ENCODE peak calls at places on chromosomes 6 and 20, in eight cellular contexts. T is stomach, W is BE2C, F is K562, K is cardiac muscle cell, A is psoas muscle, I is fibroblast of lung, D is transverse colon. X is an unnamed sample. For H3K36me3 and H3K27me3, the result is how much of the 10 kb centered on the place peaks cover.

GRCh38 chr6:137165375-137166246 is 7.8 kb downstream of the IL22RA2 start:
- DNase-seq in T (peak), W (peak), F (peak), K (no peak), A (no peak), I (no peak), D (peak), X (no peak)

GRCh38 chr6:144331610-144332009 is 46.5 kb downstream of the UTRN start:
- DNase-seq in T (no peak), W (no peak), F (no peak), K (no peak), A (no peak), I (peak), D (no peak), X (peak)

GRCh38 chr6:11380969-11381744 is 148.7 kb upstream of the NEDD9 start:
- DNase-seq in T (no peak), W (no peak), F (no peak), K (no peak), A (no peak), I (no peak), D (no peak), X (no peak)

GRCh38 chr20:19244291-19244690 is 31.8 kb downstream of the SLC24A3 start:
- DNase-seq in T (no peak), W (no peak), F (no peak), K (no peak), A (no peak), I (no peak), D (no peak), X (no peak)

GRCh38 chr6:64084201-64084663 is 448.6 kb downstream of the PHF3 start:
- DNase-seq in T (no peak), W (no peak), F (no peak), K (no peak), A (no peak), I (peak), D (peak), X (no peak)

GRCh38 chr6:41560440-41561192 is 14.4 kb downstream of the FOXP4 start:
- DNase-seq in T (peak), W (no peak), F (no peak), K (peak), A (peak), I (no peak), D (peak), X (no peak)

GRCh38 chr6:145070791-145071190 is 664.5 kb downstream of the EPM2A start:
- DNase-seq in T (no peak), W (no peak), F (no peak), K (no peak), A (no peak), I (peak), D (no peak), X (peak)

GRCh38 chr6:45794465-45794864 is 221.2 kb downstream of the CLIC5 start:
- DNase-seq in T (no peak), W (no peak), F (no peak), K (no peak), A (no peak), I (no peak), D (no peak), X (no peak)

GRCh38 chr6:147160593-147160992 is 43.6 kb upstream of the STXBP5 start:
- DNase-seq in T (no peak), W (no peak), F (no peak), K (no peak), A (no peak), I (no peak), D (no peak), X (no peak)

GRCh38 chr6:11650297-11650696 is 112.7 kb downstream of the TMEM170B start:
- DNase-seq in T (no peak), W (no peak), F (no peak), K (peak), A (no peak), I (peak), D (no peak), X (no peak)

GRCh38 chr6:64335195-64335594 is 699.6 kb downstream of the PHF3 start:
- DNase-seq in T (no peak), W (no peak), F (no peak), K (no peak), A (no peak), I (no peak), D (no peak), X (no peak)

GRCh38 chr6:134052776-134053120 is 324 bp upstream of the SLC2A12 start:
- DNase-seq in T (no peak), W (no peak), F (no peak), K (no peak), A (no peak), I (no peak), D (no peak), X (no peak)
- H3K4me3 ChIP-seq in T (peak), W (peak), F (peak), K (peak), A (peak), I (peak), D (peak), X (peak)

GRCh38 chr20:44496976-44497375 is 21.3 kb downstream of the TTPAL start:
- DNase-seq in T (no peak), W (no peak), F (no peak), K (no peak), A (no peak), I (peak), D (no peak), X (peak)

GRCh38 chr20:44495257-44495656 is 19.6 kb downstream of the TTPAL start:
- DNase-seq in T (no peak), W (no peak), F (no peak), K (no peak), A (no peak), I (peak), D (no peak), X (peak)

GRCh38 chr20:44500221-44500620 is 21.6 kb downstream of the SERINC3 start:
- DNase-seq in T (no peak), W (no peak), F (no peak), K (no peak), A (no peak), I (no peak), D (no peak), X (no peak)

GRCh38 chr20:44495802-44496481 is 20.3 kb downstream of the TTPAL start:
- DNase-seq in T (no peak), W (no peak), F (no peak), K (no peak), A (no peak), I (peak), D (no peak), X (peak)

GRCh38 chr20:44497761-44498160 is 22.1 kb downstream of the TTPAL start:
- DNase-seq in T (no peak), W (no peak), F (no peak), K (no peak), A (no peak), I (no peak), D (no peak), X (no peak)
- H3K36me3 ChIP-seq in T (half or more), W (under half), F (half or more), K (half or more), A (half or more), I (under half), D (half or more), X (under half)

GRCh38 chr20:61252601-61253263 is 671 bp downstream of the CDH4 start:
- DNase-seq in T (no peak), W (peak), F (no peak), K (peak), A (no peak), I (peak), D (no peak), X (no peak)

GRCh38 chr20:61251529-61252393 is at the start of gene CDH4:
- DNase-seq in T (no peak), W (no peak), F (no peak), K (peak), A (no peak), I (peak), D (no peak), X (no peak)

GRCh38 chr20:61253640-61254511 is 1.8 kb downstream of the CDH4 start:
- DNase-seq in T (no peak), W (peak), F (no peak), K (peak), A (no peak), I (peak), D (no peak), X (no peak)

GRCh38 chr20:61254881-61255589 is 3.0 kb downstream of the CDH4 start:
- DNase-seq in T (no peak), W (no peak), F (no peak), K (no peak), A (no peak), I (peak), D (no peak), X (no peak)

GRCh38 chr20:61253264-61253639 is 1.2 kb downstream of the CDH4 start:
- DNase-seq in T (no peak), W (peak), F (no peak), K (peak), A (no peak), I (peak), D (no peak), X (no peak)
- H3K27me3 ChIP-seq in T (under half), W (under half), F (under half), K (half or more), A (under half), I (under half), D (half or more), X (under half)

GRCh38 chr6:5666695-5667094 is 340.0 kb downstream of the NRN1 start:
- DNase-seq in T (no peak), W (no peak), F (no peak), K (no peak), A (no peak), I (no peak), D (no peak), X (no peak)

GRCh38 chr6:5670381-5670780 is 336.3 kb downstream of the NRN1 start:
- DNase-seq in T (no peak), W (no peak), F (no peak), K (no peak), A (no peak), I (no peak), D (no peak), X (no peak)

GRCh38 chr6:5665667-5666066 is 341.1 kb downstream of the NRN1 start:
- DNase-seq in T (no peak), W (no peak), F (no peak), K (no peak), A (no peak), I (no peak), D (no peak), X (no peak)

GRCh38 chr6:5665173-5665572 is 341.6 kb downstream of the NRN1 start:
- DNase-seq in T (no peak), W (no peak), F (no peak), K (no peak), A (no peak), I (no peak), D (no peak), X (no peak)

DNA sequence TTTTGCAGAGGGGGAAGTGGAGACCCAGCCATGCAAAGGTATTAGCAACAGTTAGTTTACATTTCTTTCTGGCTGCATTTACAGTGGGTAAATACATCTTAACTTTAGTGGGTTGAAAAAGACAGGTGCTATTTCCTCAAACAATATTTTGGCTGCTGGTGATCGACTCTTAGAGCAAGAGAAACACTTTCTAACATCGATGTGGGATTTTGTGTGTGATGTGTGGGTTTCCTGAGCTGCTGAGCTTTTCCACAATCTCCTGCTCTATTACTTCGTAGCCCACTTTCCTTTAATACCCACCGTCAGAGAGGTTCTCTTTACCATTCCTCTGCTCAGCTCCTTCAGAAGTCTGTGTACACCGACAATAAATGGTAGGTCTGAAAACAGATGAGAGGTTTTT is 339.0 kb downstream of the NRN1 start:
- DNase-seq in T (no peak), W (no peak), F (no peak), K (no peak), A (no peak), I (no peak), D (no peak), X (no peak)
- H3K4me3 ChIP-seq in T (no peak), W (no peak), F (no peak), K (no peak), A (no peak), I (no peak), D (no peak), X (no peak)

GRCh38 chr6:125927761-125928160 is 28.8 kb upstream of the HINT3 start:
- DNase-seq in T (no peak), W (no peak), F (no peak), K (no peak), A (no peak), I (no peak), D (no peak), X (no peak)

GRCh38 chr6:125924697-125925358 is 31.7 kb upstream of the HINT3 start:
- DNase-seq in T (no peak), W (no peak), F (no peak), K (no peak), A (no peak), I (no peak), D (no peak), X (no peak)

GRCh38 chr6:125923371-125923877 is 33.1 kb upstream of the HINT3 start:
- DNase-seq in T (no peak), W (no peak), F (peak), K (no peak), A (no peak), I (no peak), D (no peak), X (no peak)

GRCh38 chr6:125924169-125924568 is 32.4 kb upstream of the HINT3 start:
- DNase-seq in T (no peak), W (peak), F (peak), K (no peak), A (no peak), I (no peak), D (no peak), X (no peak)

DNA sequence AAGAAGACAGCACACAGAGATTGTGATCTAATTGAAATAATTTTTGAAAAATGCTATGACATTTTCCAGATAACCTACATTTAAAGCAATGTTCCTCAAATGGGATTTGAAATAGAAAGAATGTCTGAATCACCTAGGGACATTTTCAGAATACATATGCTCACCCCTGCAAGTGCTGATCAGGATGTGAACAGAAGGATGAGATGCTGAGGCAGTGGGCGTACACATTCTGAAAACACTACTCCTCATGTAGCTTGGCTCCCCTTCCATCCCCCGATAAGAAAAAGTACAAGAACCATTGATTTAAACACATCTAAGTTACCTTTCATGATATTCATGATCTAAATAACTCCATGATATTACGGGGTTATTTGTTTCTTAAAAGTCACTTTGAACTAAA is 29.9 kb upstream of the HINT3 start:
- DNase-seq in T (no peak), W (no peak), F (no peak), K (no peak), A (no peak), I (no peak), D (no peak), X (no peak)
- H3K36me3 ChIP-seq in T (half or more), W (half or more), F (under half), K (under half), A (half or more), I (under half), D (under half), X (under half)

DNA sequence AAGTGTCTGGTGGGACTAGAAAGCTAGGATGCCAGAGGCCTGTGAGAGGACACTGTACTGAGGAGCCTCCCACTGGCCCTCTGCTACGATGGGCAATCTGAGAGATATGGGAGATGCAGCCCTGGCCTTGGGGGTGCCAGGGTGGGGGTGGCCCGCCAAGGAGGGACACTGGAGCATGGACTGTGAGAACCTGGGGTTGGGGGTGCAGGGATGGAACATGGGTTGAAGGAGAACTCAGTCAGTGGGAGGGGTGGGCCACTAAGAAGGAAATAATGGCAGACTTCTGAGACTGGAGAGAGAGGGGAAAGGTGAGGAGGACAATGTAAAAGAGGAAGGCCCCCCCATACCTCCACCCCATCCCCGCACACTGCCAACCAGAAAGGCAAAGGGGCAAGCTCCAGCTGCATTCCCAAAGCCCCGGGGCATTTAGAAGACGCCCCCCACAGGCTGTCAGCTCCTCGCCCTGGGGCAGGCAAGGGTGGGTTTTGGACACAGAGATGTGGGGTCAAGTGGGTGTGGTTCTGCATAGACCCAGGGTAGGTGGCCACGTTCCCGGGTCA is 20.9 kb upstream of the SLC22A7 start:
- DNase-seq in T (no peak), W (no peak), F (no peak), K (no peak), A (no peak), I (no peak), D (no peak), X (no peak)
- H3K27me3 ChIP-seq in T (under half), W (under half), F (under half), K (under half), A (under half), I (under half), D (under half), X (under half)

DNA sequence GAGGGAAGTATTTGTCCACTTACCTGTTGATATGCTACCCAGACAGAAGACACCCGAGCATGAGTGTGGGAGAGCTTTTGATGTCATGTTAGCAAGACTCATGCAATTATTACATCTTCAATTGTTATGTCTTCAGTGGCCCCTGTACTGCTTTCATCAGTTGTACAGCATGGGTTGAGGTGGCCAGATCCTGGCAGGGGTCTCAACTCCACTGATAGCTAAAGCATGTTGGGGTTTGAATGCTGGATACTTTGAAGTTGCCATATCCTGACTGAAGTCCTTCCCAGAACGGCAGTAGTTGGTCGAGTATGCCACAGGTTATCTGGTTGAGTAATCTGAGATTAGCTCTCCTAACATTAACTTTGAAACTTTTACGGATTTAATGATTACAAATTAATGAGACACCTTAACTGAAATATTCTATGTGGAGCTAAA is 46.7 kb downstream of the LRRN4 start:
- DNase-seq in T (no peak), W (no peak), F (peak), K (no peak), A (no peak), I (peak), D (no peak), X (no peak)
- H3K4me3 ChIP-seq in T (peak), W (peak), F (peak), K (peak), A (peak), I (peak), D (peak), X (peak)

DNA sequence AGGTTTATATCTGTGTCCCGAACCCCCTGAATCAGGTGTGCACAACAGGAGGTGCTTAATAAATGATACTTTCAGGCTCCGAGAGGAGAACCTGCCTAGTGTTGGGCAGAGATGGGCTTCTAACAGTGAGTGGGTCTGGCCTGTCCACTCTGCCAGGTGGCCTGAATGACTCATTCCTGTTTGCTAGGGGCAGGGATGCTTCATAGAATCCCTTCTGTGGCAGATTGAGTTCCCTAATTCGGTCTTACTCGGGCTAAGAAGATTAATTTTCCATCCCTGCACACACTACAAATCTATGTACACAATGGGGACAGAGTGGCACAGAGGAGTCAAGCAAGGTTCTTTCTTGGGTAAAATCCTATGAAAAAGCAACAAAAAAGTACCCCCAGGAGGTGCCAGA is 19.8 kb downstream of the SDC4 start:
- DNase-seq in T (no peak), W (no peak), F (no peak), K (no peak), A (no peak), I (no peak), D (no peak), X (no peak)
- H3K36me3 ChIP-seq in T (half or more), W (under half), F (under half), K (under half), A (half or more), I (under half), D (under half), X (under half)

DNA sequence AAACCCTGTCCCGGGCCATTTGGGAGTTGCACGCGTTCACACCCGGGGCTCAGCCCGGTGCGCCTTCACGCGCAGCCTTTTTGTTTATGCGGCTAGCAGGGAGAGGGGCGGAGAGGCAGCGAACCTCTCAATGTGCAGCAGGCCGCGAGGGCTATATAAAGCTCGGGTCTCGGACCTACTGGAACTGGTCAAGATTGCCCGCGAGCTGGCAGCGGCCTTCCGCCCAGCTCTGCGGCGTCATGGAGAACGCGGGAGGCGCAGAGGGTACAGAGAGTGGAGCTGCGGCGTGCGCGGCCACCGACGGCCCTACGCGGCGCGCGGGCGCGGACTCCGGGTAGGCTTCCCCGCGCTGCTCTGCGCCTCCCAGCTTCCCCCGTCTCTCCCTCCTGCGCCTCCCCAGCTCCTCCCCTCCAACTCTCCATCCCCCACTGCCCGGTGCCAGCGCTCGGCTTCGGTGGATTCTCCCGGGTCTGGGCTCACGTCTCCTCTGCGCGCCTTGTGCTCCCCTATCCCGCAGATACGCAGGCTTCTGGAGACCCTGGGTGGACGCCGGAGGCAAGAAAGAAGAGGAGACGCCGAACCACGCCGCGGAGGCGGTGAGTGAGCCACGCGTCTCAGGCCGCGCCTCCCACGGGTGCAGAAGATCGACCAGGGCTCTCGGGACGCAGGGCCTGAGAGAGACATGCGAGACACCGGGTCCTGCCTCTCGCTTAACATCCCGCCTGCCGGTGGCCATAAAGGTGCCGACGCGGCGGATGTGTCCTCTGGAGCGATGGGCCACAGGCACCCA is at the start of gene RIPPLY2:
- DNase-seq in T (no peak), W (peak), F (no peak), K (peak), A (peak), I (peak), D (peak), X (no peak)
- H3K27me3 ChIP-seq in T (under half), W (under half), F (under half), K (under half), A (under half), I (under half), D (half or more), X (under half)

DNA sequence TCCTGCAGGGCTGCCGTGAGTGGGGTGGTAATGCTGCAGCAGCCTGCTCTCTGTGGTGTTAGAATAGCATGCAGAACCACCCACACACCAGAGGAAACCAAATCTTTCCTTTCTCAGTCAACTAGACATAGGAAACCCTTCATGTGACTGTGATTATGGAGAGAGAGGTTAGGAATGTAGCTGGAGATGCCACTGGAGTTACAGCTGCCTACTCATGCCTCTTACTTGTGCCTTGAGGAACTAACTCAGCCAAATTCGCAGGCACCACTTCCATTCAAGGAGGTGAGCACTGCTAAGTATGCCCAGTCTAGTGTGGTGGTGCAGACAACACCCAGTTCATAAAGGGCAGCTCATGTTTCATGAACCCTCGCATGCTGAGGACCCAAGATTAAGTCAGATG is 27.4 kb downstream of the MUC22 start:
- DNase-seq in T (no peak), W (no peak), F (no peak), K (no peak), A (no peak), I (no peak), D (no peak), X (peak)
- H3K4me3 ChIP-seq in T (no peak), W (no peak), F (no peak), K (no peak), A (no peak), I (no peak), D (no peak), X (no peak)

X was measured in BJ.